ENCODE peak calls at places on chromosomes 4 and X, in seven cellular contexts. One of them, this sample, is unnamed.

GRCh38 chr4:169115897-169116254 is 105.8 kb upstream of the CBR4 start:
- DNase-seq in nephron progenitor cell: no peak
- DNase-seq in fibroblast of the conjunctiva: peak
- DNase-seq in mucosa of gallbladder: peak
- DNase-seq in stimulated activated CD4-positive, alpha-beta T cell treated with anti-CD3 and anti-CD28 coated beads, TNF-alpha, amount 100 ng/mL, for 4 hours: no peak
- DNase-seq in NCI-H146: no peak
- DNase-seq in NCI-H2029 treated with DMSO at 0.1 percent for 48 hours: peak
- DNase-seq in this sample: no peak

GRCh38 chr4:88021824-88022223 is 14.4 kb downstream of the PKD2 start:
- DNase-seq in nephron progenitor cell: no peak
- DNase-seq in fibroblast of the conjunctiva: no peak
- DNase-seq in mucosa of gallbladder: no peak
- DNase-seq in stimulated activated CD4-positive, alpha-beta T cell treated with anti-CD3 and anti-CD28 coated beads, TNF-alpha, amount 100 ng/mL, for 4 hours: no peak
- DNase-seq in NCI-H146: no peak
- DNase-seq in NCI-H2029 treated with DMSO at 0.1 percent for 48 hours: no peak
- DNase-seq in this sample: no peak

GRCh38 chrX:102746134-102746584 is 25.6 kb downstream of the GPRASP3 start:
- DNase-seq in nephron progenitor cell: peak
- DNase-seq in fibroblast of the conjunctiva: no peak
- DNase-seq in mucosa of gallbladder: peak
- DNase-seq in stimulated activated CD4-positive, alpha-beta T cell treated with anti-CD3 and anti-CD28 coated beads, TNF-alpha, amount 100 ng/mL, for 4 hours: no peak
- DNase-seq in NCI-H146: peak
- DNase-seq in NCI-H2029 treated with DMSO at 0.1 percent for 48 hours: no peak
- DNase-seq in this sample: peak

GRCh38 chr4:102169345-102169744 is 175.9 kb downstream of the SLC39A8 start:
- DNase-seq in nephron progenitor cell: peak
- DNase-seq in fibroblast of the conjunctiva: no peak
- DNase-seq in mucosa of gallbladder: no peak
- DNase-seq in stimulated activated CD4-positive, alpha-beta T cell treated with anti-CD3 and anti-CD28 coated beads, TNF-alpha, amount 100 ng/mL, for 4 hours: no peak
- DNase-seq in NCI-H146: peak
- DNase-seq in NCI-H2029 treated with DMSO at 0.1 percent for 48 hours: peak
- DNase-seq in this sample: peak

GRCh38 chrX:40262641-40263560 is 165.1 kb upstream of the BCOR start:
- DNase-seq in nephron progenitor cell: no peak
- DNase-seq in fibroblast of the conjunctiva: no peak
- DNase-seq in mucosa of gallbladder: peak
- DNase-seq in stimulated activated CD4-positive, alpha-beta T cell treated with anti-CD3 and anti-CD28 coated beads, TNF-alpha, amount 100 ng/mL, for 4 hours: no peak
- DNase-seq in NCI-H146: no peak
- DNase-seq in NCI-H2029 treated with DMSO at 0.1 percent for 48 hours: no peak
- DNase-seq in this sample: peak

GRCh38 chr4:81106150-81106549 is 75.6 kb downstream of the BMP3 start:
- DNase-seq in nephron progenitor cell: no peak
- DNase-seq in fibroblast of the conjunctiva: no peak
- DNase-seq in mucosa of gallbladder: no peak
- DNase-seq in stimulated activated CD4-positive, alpha-beta T cell treated with anti-CD3 and anti-CD28 coated beads, TNF-alpha, amount 100 ng/mL, for 4 hours: no peak
- DNase-seq in NCI-H146: no peak
- DNase-seq in NCI-H2029 treated with DMSO at 0.1 percent for 48 hours: no peak
- DNase-seq in this sample: no peak

GRCh38 chrX:52558140-52558539 is 41.3 kb upstream of the XAGE1B start:
- DNase-seq in nephron progenitor cell: no peak
- DNase-seq in fibroblast of the conjunctiva: no peak
- DNase-seq in mucosa of gallbladder: no peak
- DNase-seq in stimulated activated CD4-positive, alpha-beta T cell treated with anti-CD3 and anti-CD28 coated beads, TNF-alpha, amount 100 ng/mL, for 4 hours: no peak
- DNase-seq in NCI-H146: no peak
- DNase-seq in NCI-H2029 treated with DMSO at 0.1 percent for 48 hours: no peak
- DNase-seq in this sample: no peak

GRCh38 chr4:114136067-114136466 is 156.6 kb upstream of the ARSJ start:
- DNase-seq in nephron progenitor cell: no peak
- DNase-seq in fibroblast of the conjunctiva: no peak
- DNase-seq in mucosa of gallbladder: no peak
- DNase-seq in stimulated activated CD4-positive, alpha-beta T cell treated with anti-CD3 and anti-CD28 coated beads, TNF-alpha, amount 100 ng/mL, for 4 hours: no peak
- DNase-seq in NCI-H146: no peak
- DNase-seq in NCI-H2029 treated with DMSO at 0.1 percent for 48 hours: no peak
- DNase-seq in this sample: no peak

GRCh38 chrX:47515941-47516649 is 33.1 kb upstream of the ZNF41 start:
- DNase-seq in nephron progenitor cell: no peak
- DNase-seq in fibroblast of the conjunctiva: no peak
- DNase-seq in mucosa of gallbladder: no peak
- DNase-seq in stimulated activated CD4-positive, alpha-beta T cell treated with anti-CD3 and anti-CD28 coated beads, TNF-alpha, amount 100 ng/mL, for 4 hours: no peak
- DNase-seq in NCI-H146: no peak
- DNase-seq in NCI-H2029 treated with DMSO at 0.1 percent for 48 hours: no peak
- DNase-seq in this sample: no peak

GRCh38 chr4:135201081-135201480 is 999.5 kb upstream of the PABPC4L start:
- DNase-seq in nephron progenitor cell: no peak
- DNase-seq in fibroblast of the conjunctiva: no peak
- DNase-seq in mucosa of gallbladder: no peak
- DNase-seq in stimulated activated CD4-positive, alpha-beta T cell treated with anti-CD3 and anti-CD28 coated beads, TNF-alpha, amount 100 ng/mL, for 4 hours: no peak
- DNase-seq in NCI-H146: no peak
- DNase-seq in NCI-H2029 treated with DMSO at 0.1 percent for 48 hours: no peak
- DNase-seq in this sample: no peak

GRCh38 chr4:182286035-182286434 is 42.8 kb downstream of the TENM3 start:
- DNase-seq in nephron progenitor cell: no peak
- DNase-seq in fibroblast of the conjunctiva: no peak
- DNase-seq in mucosa of gallbladder: no peak
- DNase-seq in stimulated activated CD4-positive, alpha-beta T cell treated with anti-CD3 and anti-CD28 coated beads, TNF-alpha, amount 100 ng/mL, for 4 hours: no peak
- DNase-seq in NCI-H146: no peak
- DNase-seq in NCI-H2029 treated with DMSO at 0.1 percent for 48 hours: no peak
- DNase-seq in this sample: no peak

GRCh38 chrX:111337067-111337466 is 66.8 kb upstream of the CAPN6 start:
- DNase-seq in nephron progenitor cell: no peak
- DNase-seq in fibroblast of the conjunctiva: no peak
- DNase-seq in mucosa of gallbladder: peak
- DNase-seq in stimulated activated CD4-positive, alpha-beta T cell treated with anti-CD3 and anti-CD28 coated beads, TNF-alpha, amount 100 ng/mL, for 4 hours: no peak
- DNase-seq in NCI-H146: peak
- DNase-seq in NCI-H2029 treated with DMSO at 0.1 percent for 48 hours: no peak
- DNase-seq in this sample: no peak

GRCh38 chrX:150602296-150602695 is 33.9 kb downstream of the MTM1 start:
- DNase-seq in nephron progenitor cell: no peak
- DNase-seq in fibroblast of the conjunctiva: no peak
- DNase-seq in mucosa of gallbladder: no peak
- DNase-seq in stimulated activated CD4-positive, alpha-beta T cell treated with anti-CD3 and anti-CD28 coated beads, TNF-alpha, amount 100 ng/mL, for 4 hours: no peak
- DNase-seq in NCI-H146: no peak
- DNase-seq in NCI-H2029 treated with DMSO at 0.1 percent for 48 hours: no peak
- DNase-seq in this sample: no peak

GRCh38 chrX:28498658-28499057 is 88.6 kb upstream of the IL1RAPL1 start:
- DNase-seq in nephron progenitor cell: no peak
- DNase-seq in fibroblast of the conjunctiva: no peak
- DNase-seq in mucosa of gallbladder: no peak
- DNase-seq in stimulated activated CD4-positive, alpha-beta T cell treated with anti-CD3 and anti-CD28 coated beads, TNF-alpha, amount 100 ng/mL, for 4 hours: no peak
- DNase-seq in NCI-H146: no peak
- DNase-seq in NCI-H2029 treated with DMSO at 0.1 percent for 48 hours: no peak
- DNase-seq in this sample: peak

GRCh38 chr4:176002007-176002623 is 63.5 kb upstream of the WDR17 start:
- DNase-seq in nephron progenitor cell: peak
- DNase-seq in fibroblast of the conjunctiva: no peak
- DNase-seq in mucosa of gallbladder: peak
- DNase-seq in stimulated activated CD4-positive, alpha-beta T cell treated with anti-CD3 and anti-CD28 coated beads, TNF-alpha, amount 100 ng/mL, for 4 hours: no peak
- DNase-seq in NCI-H146: peak
- DNase-seq in NCI-H2029 treated with DMSO at 0.1 percent for 48 hours: no peak
- DNase-seq in this sample: peak

GRCh38 chr4:107120661-107121060 is 84.5 kb upstream of the DKK2 start:
- DNase-seq in nephron progenitor cell: no peak
- DNase-seq in fibroblast of the conjunctiva: no peak
- DNase-seq in mucosa of gallbladder: no peak
- DNase-seq in stimulated activated CD4-positive, alpha-beta T cell treated with anti-CD3 and anti-CD28 coated beads, TNF-alpha, amount 100 ng/mL, for 4 hours: no peak
- DNase-seq in NCI-H146: no peak
- DNase-seq in NCI-H2029 treated with DMSO at 0.1 percent for 48 hours: no peak
- DNase-seq in this sample: peak

GRCh38 chr4:110623710-110624015 is 786 bp upstream of the PITX2 start:
- DNase-seq in nephron progenitor cell: no peak
- DNase-seq in fibroblast of the conjunctiva: no peak
- DNase-seq in mucosa of gallbladder: no peak
- DNase-seq in stimulated activated CD4-positive, alpha-beta T cell treated with anti-CD3 and anti-CD28 coated beads, TNF-alpha, amount 100 ng/mL, for 4 hours: no peak
- DNase-seq in NCI-H146: no peak
- DNase-seq in NCI-H2029 treated with DMSO at 0.1 percent for 48 hours: no peak
- DNase-seq in this sample: peak

GRCh38 chr4:78971326-78971725 is 32.1 kb upstream of the PAQR3 start:
- DNase-seq in nephron progenitor cell: no peak
- DNase-seq in fibroblast of the conjunctiva: peak
- DNase-seq in mucosa of gallbladder: no peak
- DNase-seq in stimulated activated CD4-positive, alpha-beta T cell treated with anti-CD3 and anti-CD28 coated beads, TNF-alpha, amount 100 ng/mL, for 4 hours: no peak
- DNase-seq in NCI-H146: no peak
- DNase-seq in NCI-H2029 treated with DMSO at 0.1 percent for 48 hours: no peak
- DNase-seq in this sample: no peak

GRCh38 chr4:144627663-144628076 is 18.3 kb upstream of the HHIP start:
- DNase-seq in nephron progenitor cell: no peak
- DNase-seq in fibroblast of the conjunctiva: no peak
- DNase-seq in mucosa of gallbladder: no peak
- DNase-seq in stimulated activated CD4-positive, alpha-beta T cell treated with anti-CD3 and anti-CD28 coated beads, TNF-alpha, amount 100 ng/mL, for 4 hours: no peak
- DNase-seq in NCI-H146: no peak
- DNase-seq in NCI-H2029 treated with DMSO at 0.1 percent for 48 hours: no peak
- DNase-seq in this sample: no peak

GRCh38 chr4:158993895-158994294 is 109.0 kb upstream of the RAPGEF2 start:
- DNase-seq in nephron progenitor cell: no peak
- DNase-seq in fibroblast of the conjunctiva: no peak
- DNase-seq in mucosa of gallbladder: no peak
- DNase-seq in stimulated activated CD4-positive, alpha-beta T cell treated with anti-CD3 and anti-CD28 coated beads, TNF-alpha, amount 100 ng/mL, for 4 hours: no peak
- DNase-seq in NCI-H146: no peak
- DNase-seq in NCI-H2029 treated with DMSO at 0.1 percent for 48 hours: no peak
- DNase-seq in this sample: no peak

GRCh38 chr4:167218022-167218608 is 16.2 kb downstream of the SPOCK3 start:
- DNase-seq in nephron progenitor cell: no peak
- DNase-seq in fibroblast of the conjunctiva: no peak
- DNase-seq in mucosa of gallbladder: peak
- DNase-seq in stimulated activated CD4-positive, alpha-beta T cell treated with anti-CD3 and anti-CD28 coated beads, TNF-alpha, amount 100 ng/mL, for 4 hours: no peak
- DNase-seq in NCI-H146: no peak
- DNase-seq in NCI-H2029 treated with DMSO at 0.1 percent for 48 hours: no peak
- DNase-seq in this sample: no peak

GRCh38 chrX:107563851-107564250 is 64.5 kb upstream of the PRPS1 start:
- DNase-seq in nephron progenitor cell: no peak
- DNase-seq in fibroblast of the conjunctiva: no peak
- DNase-seq in mucosa of gallbladder: no peak
- DNase-seq in stimulated activated CD4-positive, alpha-beta T cell treated with anti-CD3 and anti-CD28 coated beads, TNF-alpha, amount 100 ng/mL, for 4 hours: no peak
- DNase-seq in NCI-H146: peak
- DNase-seq in NCI-H2029 treated with DMSO at 0.1 percent for 48 hours: no peak
- DNase-seq in this sample: no peak

GRCh38 chr4:149884046-149884445 is 68.4 kb upstream of the IQCM start:
- DNase-seq in nephron progenitor cell: no peak
- DNase-seq in fibroblast of the conjunctiva: peak
- DNase-seq in mucosa of gallbladder: no peak
- DNase-seq in stimulated activated CD4-positive, alpha-beta T cell treated with anti-CD3 and anti-CD28 coated beads, TNF-alpha, amount 100 ng/mL, for 4 hours: no peak
- DNase-seq in NCI-H146: no peak
- DNase-seq in NCI-H2029 treated with DMSO at 0.1 percent for 48 hours: no peak
- DNase-seq in this sample: no peak

GRCh38 chr4:20829958-20830357 is 129.7 kb downstream of the PACRGL start:
- DNase-seq in nephron progenitor cell: no peak
- DNase-seq in fibroblast of the conjunctiva: no peak
- DNase-seq in mucosa of gallbladder: no peak
- DNase-seq in stimulated activated CD4-positive, alpha-beta T cell treated with anti-CD3 and anti-CD28 coated beads, TNF-alpha, amount 100 ng/mL, for 4 hours: no peak
- DNase-seq in NCI-H146: no peak
- DNase-seq in NCI-H2029 treated with DMSO at 0.1 percent for 48 hours: no peak
- DNase-seq in this sample: no peak

GRCh38 chr4:112214397-112215264 is 17.0 kb upstream of the AP1AR start:
- DNase-seq in nephron progenitor cell: no peak
- DNase-seq in fibroblast of the conjunctiva: no peak
- DNase-seq in mucosa of gallbladder: no peak
- DNase-seq in stimulated activated CD4-positive, alpha-beta T cell treated with anti-CD3 and anti-CD28 coated beads, TNF-alpha, amount 100 ng/mL, for 4 hours: no peak
- DNase-seq in NCI-H146: peak
- DNase-seq in NCI-H2029 treated with DMSO at 0.1 percent for 48 hours: no peak
- DNase-seq in this sample: peak

GRCh38 chr4:159010100-159010499 is 92.8 kb upstream of the RAPGEF2 start:
- DNase-seq in nephron progenitor cell: no peak
- DNase-seq in fibroblast of the conjunctiva: no peak
- DNase-seq in mucosa of gallbladder: no peak
- DNase-seq in stimulated activated CD4-positive, alpha-beta T cell treated with anti-CD3 and anti-CD28 coated beads, TNF-alpha, amount 100 ng/mL, for 4 hours: no peak
- DNase-seq in NCI-H146: peak
- DNase-seq in NCI-H2029 treated with DMSO at 0.1 percent for 48 hours: no peak
- DNase-seq in this sample: no peak

GRCh38 chr4:99893991-99894981 is at the start of gene LAMTOR3:
- DNase-seq in nephron progenitor cell: peak
- DNase-seq in fibroblast of the conjunctiva: peak
- DNase-seq in mucosa of gallbladder: peak
- DNase-seq in stimulated activated CD4-positive, alpha-beta T cell treated with anti-CD3 and anti-CD28 coated beads, TNF-alpha, amount 100 ng/mL, for 4 hours: peak
- DNase-seq in NCI-H146: peak
- DNase-seq in NCI-H2029 treated with DMSO at 0.1 percent for 48 hours: peak
- DNase-seq in this sample: peak

GRCh38 chr4:8840006-8840793 is 31.4 kb downstream of the HMX1 start:
- DNase-seq in nephron progenitor cell: no peak
- DNase-seq in fibroblast of the conjunctiva: no peak
- DNase-seq in mucosa of gallbladder: no peak
- DNase-seq in stimulated activated CD4-positive, alpha-beta T cell treated with anti-CD3 and anti-CD28 coated beads, TNF-alpha, amount 100 ng/mL, for 4 hours: no peak
- DNase-seq in NCI-H146: no peak
- DNase-seq in NCI-H2029 treated with DMSO at 0.1 percent for 48 hours: no peak
- DNase-seq in this sample: no peak

GRCh38 chr4:11487876-11488545 is 59.3 kb upstream of the HS3ST1 start:
- DNase-seq in nephron progenitor cell: no peak
- DNase-seq in fibroblast of the conjunctiva: no peak
- DNase-seq in mucosa of gallbladder: no peak
- DNase-seq in stimulated activated CD4-positive, alpha-beta T cell treated with anti-CD3 and anti-CD28 coated beads, TNF-alpha, amount 100 ng/mL, for 4 hours: no peak
- DNase-seq in NCI-H146: no peak
- DNase-seq in NCI-H2029 treated with DMSO at 0.1 percent for 48 hours: peak
- DNase-seq in this sample: peak

GRCh38 chrX:125205918-125206665 is 113.6 kb upstream of the TEX13C start:
- DNase-seq in nephron progenitor cell: peak
- DNase-seq in fibroblast of the conjunctiva: no peak
- DNase-seq in mucosa of gallbladder: no peak
- DNase-seq in stimulated activated CD4-positive, alpha-beta T cell treated with anti-CD3 and anti-CD28 coated beads, TNF-alpha, amount 100 ng/mL, for 4 hours: no peak
- DNase-seq in NCI-H146: peak
- DNase-seq in NCI-H2029 treated with DMSO at 0.1 percent for 48 hours: no peak
- DNase-seq in this sample: peak

This sample was measured in left kidney.